ENCODE peak calls at places on chromosome 1, in five cellular contexts. One of them, this sample, is unnamed.

GRCh38 chr1:48572632-48573258 is 100.7 kb upstream of the SPATA6 start:
- DNase-seq in SK-N-SH: peak; percentile 80
- DNase-seq in GM12878: no peak
- DNase-seq in K562: peak; percentile 37
- DNase-seq in HepG2: peak; percentile 38
- DNase-seq in this sample: peak; percentile 41

GRCh38 chr1:2391034-2391384 is 345 bp downstream of the MORN1 start:
- DNase-seq in SK-N-SH: peak; percentile 76
- DNase-seq in K562: peak; percentile 89
- DNase-seq in GM12878: no peak
- DNase-seq in HepG2: no peak
- DNase-seq in this sample: no peak

GRCh38 chr1:78157162-78157561 is 111.4 kb downstream of the GIPC2 start:
- DNase-seq in GM12878: no peak
- DNase-seq in K562: no peak
- DNase-seq in SK-N-SH: no peak
- DNase-seq in HepG2: no peak
- DNase-seq in this sample: no peak

GRCh38 chr1:204435246-204435885 is 23.7 kb upstream of the PPP1R15B start:
- DNase-seq in SK-N-SH: no peak
- DNase-seq in HepG2: peak; percentile 56
- DNase-seq in GM12878: no peak
- DNase-seq in K562: no peak
- DNase-seq in this sample: peak; percentile 73

GRCh38 chr1:119004129-119004527 is 16.0 kb upstream of the TBX15 start:
- DNase-seq in HepG2: no peak
- DNase-seq in GM12878: no peak
- DNase-seq in SK-N-SH: no peak
- DNase-seq in K562: no peak
- DNase-seq in this sample: no peak

GRCh38 chr1:1020000-1020404 is at the start of gene AGRN:
- DNase-seq in GM12878: no peak
- DNase-seq in K562: no peak
- DNase-seq in HepG2: no peak
- DNase-seq in SK-N-SH: peak; percentile 92
- DNase-seq in this sample: no peak

GRCh38 chr1:153566414-153567371 is 1.0 kb upstream of the S100A2 start:
- DNase-seq in GM12878: peak; percentile 37
- DNase-seq in K562: peak; percentile 97
- DNase-seq in HepG2: peak; percentile 89
- DNase-seq in SK-N-SH: peak; percentile 73
- DNase-seq in this sample: peak; percentile 97

GRCh38 chr1:34619256-34619655 is 135.6 kb upstream of the GJB5 start:
- DNase-seq in HepG2: no peak
- DNase-seq in GM12878: no peak
- DNase-seq in K562: no peak
- DNase-seq in SK-N-SH: no peak
- DNase-seq in this sample: no peak

GRCh38 chr1:66725885-66726665 is 26.2 kb upstream of the DYNLT5 start:
- DNase-seq in K562: peak; percentile 43
- DNase-seq in HepG2: peak; percentile 54
- DNase-seq in GM12878: peak; percentile 26
- DNase-seq in SK-N-SH: peak; percentile 45
- DNase-seq in this sample: peak; percentile 20

GRCh38 chr1:202069670-202070069 is 53.0 kb upstream of the GPR37L1 start:
- DNase-seq in SK-N-SH: no peak
- DNase-seq in K562: peak; percentile 2
- DNase-seq in GM12878: no peak
- DNase-seq in HepG2: peak; percentile 82
- DNase-seq in this sample: no peak

GRCh38 chr1:117092594-117092993 is 29.0 kb downstream of the TRIM45 start:
- DNase-seq in GM12878: no peak
- DNase-seq in SK-N-SH: no peak
- DNase-seq in K562: no peak
- DNase-seq in HepG2: no peak
- DNase-seq in this sample: no peak

GRCh38 chr1:24294228-24294672 is 24.9 kb upstream of the GRHL3 start:
- DNase-seq in GM12878: no peak
- DNase-seq in HepG2: no peak
- DNase-seq in SK-N-SH: no peak
- DNase-seq in K562: no peak
- DNase-seq in this sample: peak; percentile 10

GRCh38 chr1:76901158-76901767 is 34.0 kb downstream of the ST6GALNAC5 start:
- DNase-seq in GM12878: peak; percentile 9
- DNase-seq in SK-N-SH: peak; percentile 27
- DNase-seq in K562: peak; percentile 29
- DNase-seq in HepG2: peak; percentile 46
- DNase-seq in this sample: peak; percentile 56

GRCh38 chr1:64161347-64162080 is 41.9 kb upstream of the UBE2U start:
- DNase-seq in SK-N-SH: no peak
- DNase-seq in HepG2: no peak
- DNase-seq in K562: no peak
- DNase-seq in GM12878: no peak
- DNase-seq in this sample: no peak

GRCh38 chr1:24642481-24643361 is at the start of gene SRRM1:
- DNase-seq in SK-N-SH: peak; percentile 97
- DNase-seq in HepG2: peak; percentile 99
- DNase-seq in K562: peak; percentile 98
- DNase-seq in GM12878: peak; percentile 98
- DNase-seq in this sample: peak; percentile 100

GRCh38 chr1:44806704-44807363 is at the start of gene DYNLT4:
- DNase-seq in SK-N-SH: no peak
- DNase-seq in K562: no peak
- DNase-seq in HepG2: no peak
- DNase-seq in GM12878: no peak
- DNase-seq in this sample: no peak

GRCh38 chr1:60345621-60346020 is 272.1 kb upstream of the C1orf87 start:
- DNase-seq in HepG2: no peak
- DNase-seq in SK-N-SH: no peak
- DNase-seq in K562: no peak
- DNase-seq in GM12878: no peak
- DNase-seq in this sample: no peak

DNA sequence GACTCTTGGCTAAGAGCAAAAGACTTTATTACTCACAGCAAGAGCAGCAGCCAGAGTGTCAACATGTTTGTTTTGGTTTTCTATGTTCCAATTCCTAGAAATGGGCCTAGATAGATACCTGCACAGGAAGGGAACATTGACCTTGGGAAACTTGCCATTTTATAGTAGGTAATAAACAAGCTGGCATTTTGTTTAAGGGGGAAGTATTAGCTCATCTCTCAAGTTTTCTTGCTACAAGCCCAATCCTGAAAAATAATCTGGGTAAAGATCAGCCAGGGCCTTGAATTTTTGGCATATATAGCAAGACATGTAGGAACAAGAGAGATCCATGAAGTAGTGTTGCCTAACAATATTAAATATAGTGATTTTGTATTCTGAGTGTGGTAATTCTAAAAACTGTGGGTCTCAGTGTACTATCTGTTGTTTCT is 51.4 kb upstream of the RGL1 start:
- DNase-seq in SK-N-SH: no peak
- DNase-seq in HepG2: peak; percentile 43
- DNase-seq in GM12878: no peak
- DNase-seq in K562: no peak
- DNase-seq in this sample: no peak
- TF ChIP-seq REST in SK-N-SH: no peak
- TF ChIP-seq REST in HepG2: no peak
- TF ChIP-seq REST in GM12878: no peak
- TF ChIP-seq REST in K562: no peak
- TF ChIP-seq REST in this sample: no peak

GRCh38 chr1:65728504-65728903 is 64.2 kb upstream of the PDE4B start:
- DNase-seq in SK-N-SH: no peak
- DNase-seq in GM12878: no peak
- DNase-seq in HepG2: no peak
- DNase-seq in K562: peak; percentile 15
- DNase-seq in this sample: no peak

GRCh38 chr1:65719391-65719790 is 73.3 kb upstream of the PDE4B start:
- DNase-seq in SK-N-SH: no peak
- DNase-seq in K562: no peak
- DNase-seq in HepG2: no peak
- DNase-seq in GM12878: no peak
- DNase-seq in this sample: no peak

GRCh38 chr1:65725064-65725463 is 67.6 kb upstream of the PDE4B start:
- DNase-seq in SK-N-SH: no peak
- DNase-seq in GM12878: no peak
- DNase-seq in K562: no peak
- DNase-seq in HepG2: no peak
- DNase-seq in this sample: no peak

GRCh38 chr1:65722461-65722860 is 70.2 kb upstream of the PDE4B start:
- DNase-seq in HepG2: no peak
- DNase-seq in SK-N-SH: no peak
- DNase-seq in GM12878: no peak
- DNase-seq in K562: no peak
- DNase-seq in this sample: no peak

GRCh38 chr1:65724151-65724550 is 68.5 kb upstream of the PDE4B start:
- DNase-seq in SK-N-SH: no peak
- DNase-seq in HepG2: no peak
- DNase-seq in K562: no peak
- DNase-seq in GM12878: no peak
- DNase-seq in this sample: no peak
- TF ChIP-seq GABPA in SK-N-SH: no peak
- TF ChIP-seq GABPA in HepG2: no peak
- TF ChIP-seq GABPA in K562: no peak
- TF ChIP-seq GABPA in GM12878: no peak
- TF ChIP-seq GABPA in this sample: no peak

DNA sequence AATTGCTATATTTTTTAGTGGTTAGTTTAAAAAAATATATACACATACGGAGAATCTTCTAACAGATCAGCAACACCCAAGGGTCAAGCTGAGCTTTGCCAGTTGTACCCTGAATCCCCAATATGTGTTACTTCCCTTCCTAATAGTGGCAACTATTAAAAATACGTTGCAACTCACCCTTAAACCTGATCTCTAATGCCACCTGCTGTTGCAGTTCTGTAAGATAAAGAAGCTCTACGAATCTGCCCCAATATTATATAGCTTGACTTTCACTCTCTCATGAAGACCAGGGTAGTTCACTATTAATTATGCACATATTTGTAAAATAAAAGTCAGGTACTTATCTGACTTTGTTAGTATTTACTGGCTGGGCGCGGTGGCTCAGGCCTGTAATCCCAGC is 58.4 kb downstream of the ASH1L start:
- DNase-seq in HepG2: peak; percentile 32
- DNase-seq in SK-N-SH: peak; percentile 50
- DNase-seq in GM12878: no peak
- DNase-seq in K562: no peak
- DNase-seq in this sample: no peak
- TF ChIP-seq REST in HepG2: no peak
- TF ChIP-seq REST in SK-N-SH: no peak
- TF ChIP-seq REST in GM12878: no peak
- TF ChIP-seq REST in K562: no peak
- TF ChIP-seq REST in this sample: no peak

GRCh38 chr1:224053456-224053855 is 60.5 kb upstream of the FBXO28 start:
- DNase-seq in GM12878: no peak
- DNase-seq in HepG2: no peak
- DNase-seq in K562: no peak
- DNase-seq in SK-N-SH: no peak
- DNase-seq in this sample: no peak

GRCh38 chr1:224057461-224058199 is 56.3 kb upstream of the FBXO28 start:
- DNase-seq in GM12878: no peak
- DNase-seq in K562: no peak
- DNase-seq in SK-N-SH: no peak
- DNase-seq in HepG2: peak; percentile 15
- DNase-seq in this sample: no peak

GRCh38 chr1:224054012-224054411 is 59.9 kb upstream of the FBXO28 start:
- DNase-seq in K562: no peak
- DNase-seq in GM12878: no peak
- DNase-seq in SK-N-SH: no peak
- DNase-seq in HepG2: no peak
- DNase-seq in this sample: no peak

GRCh38 chr1:224052767-224053166 is 61.1 kb upstream of the FBXO28 start:
- DNase-seq in SK-N-SH: no peak
- DNase-seq in HepG2: no peak
- DNase-seq in GM12878: no peak
- DNase-seq in K562: no peak
- DNase-seq in this sample: no peak

DNA sequence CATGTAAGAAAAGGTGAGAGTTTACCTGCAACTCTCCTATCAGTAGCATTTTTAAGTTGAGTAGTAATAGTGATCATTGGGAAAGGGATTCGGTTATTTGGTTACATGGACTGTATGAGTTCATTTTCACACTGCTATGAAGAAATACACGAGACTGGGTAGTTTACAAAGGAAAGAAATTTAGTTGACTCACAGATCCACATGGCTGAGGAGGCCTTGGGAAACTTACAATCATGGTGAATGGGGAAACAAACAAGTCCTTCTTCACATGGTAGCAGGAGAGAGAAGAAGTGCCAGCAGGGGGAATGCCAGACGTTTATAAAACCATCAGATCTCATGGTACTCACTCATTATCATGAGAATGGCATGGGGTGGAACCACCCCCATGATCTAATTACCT is 59.3 kb upstream of the FBXO28 start:
- DNase-seq in K562: no peak
- DNase-seq in SK-N-SH: no peak
- DNase-seq in HepG2: no peak
- DNase-seq in GM12878: no peak
- DNase-seq in this sample: no peak
- TF ChIP-seq GABPA in K562: no peak
- TF ChIP-seq GABPA in SK-N-SH: no peak
- TF ChIP-seq GABPA in HepG2: no peak
- TF ChIP-seq GABPA in GM12878: no peak
- TF ChIP-seq GABPA in this sample: no peak

This sample was measured in HL-60.